ENCODE peak calls at places on chromosomes 4 and X, in ten cellular contexts. T, M, Q, L, H, A, S, J, F and C are unnamed samples.
A peak's percentile ranks its signal among the peaks of the same experiment; 100 is the strongest.

GRCh38 chr4:174775366-174775765 is 53.7 kb downstream of the GLRA3 start:
- DNase-seq in T (no peak), F (no peak), H (no peak), S (no peak), L (no peak), A (no peak), J (no peak), Q (no peak), M (no peak), C (no peak)

GRCh38 chrX:139360356-139360755 is 170.2 kb upstream of the F9 start:
- DNase-seq in A (no peak), F (no peak), T (no peak), H (no peak), J (no peak), M (no peak), L (no peak), Q (no peak), S (no peak), C (no peak)

GRCh38 chrX:20204354-20204753 is 62.4 kb downstream of the RPS6KA3 start:
- DNase-seq in J (no peak), Q (no peak), H (no peak), M (no peak), T (no peak), A (no peak), L (no peak), S (no peak), F (no peak), C (no peak)

GRCh38 chr4:74638001-74638400 is 156.3 kb downstream of the BTC start:
- DNase-seq in H (no peak), T (no peak), M (no peak), L (no peak), Q (no peak), J (no peak), S (no peak), A (no peak), F (no peak), C (no peak)

GRCh38 chrX:69163936-69164741 is 1.1 kb downstream of the PJA1 start:
- DNase-seq in M (peak; percentile 47), A (no peak), F (no peak), L (no peak), T (peak; percentile 13), S (no peak), Q (no peak), J (peak; percentile 53), H (no peak), C (no peak)

GRCh38 chr4:160375746-160376452 is 1273.0 kb downstream of the RAPGEF2 start:
- DNase-seq in T (no peak), Q (no peak), J (no peak), F (no peak), L (no peak), S (no peak), M (no peak), A (no peak), H (no peak), C (no peak)

GRCh38 chr4:2168469-2169319 is 73.2 kb downstream of the HAUS3 start:
- DNase-seq in H (no peak), A (no peak), L (no peak), J (no peak), M (no peak), F (no peak), S (no peak), T (no peak), Q (no peak), C (no peak)

GRCh38 chr4:140659935-140660710 is 91.4 kb upstream of the UCP1 start:
- DNase-seq in J (no peak), M (no peak), T (no peak), S (no peak), Q (no peak), A (no peak), F (no peak), H (no peak), L (no peak), C (no peak)

GRCh38 chr4:1194028-1194900 is 21.9 kb upstream of the SPON2 start:
- DNase-seq in F (no peak), M (peak; percentile 89), S (no peak), J (peak; percentile 35), L (peak; percentile 88), A (peak; percentile 25), H (peak; percentile 52), T (no peak), Q (peak; percentile 54), C (no peak)

GRCh38 chr4:102625232-102625930 is 124.2 kb downstream of the NFKB1 start:
- DNase-seq in Q (peak; percentile 57), J (peak; percentile 65), L (peak; percentile 41), A (no peak), T (peak; percentile 43), F (peak; percentile 62), S (peak; percentile 77), H (peak; percentile 33), M (peak; percentile 44), C (no peak)

GRCh38 chr4:170281027-170281426 is 191.3 kb upstream of the AADAT start:
- DNase-seq in A (no peak), H (no peak), S (no peak), F (no peak), M (no peak), L (no peak), T (no peak), Q (no peak), J (no peak), C (no peak)

GRCh38 chrX:49176421-49177326 is 5.0 kb downstream of the PLP2 start:
- DNase-seq in J (no peak), A (no peak), M (no peak), T (no peak), S (peak; percentile 82), H (no peak), L (no peak), F (no peak), Q (no peak), C (peak; percentile 51)

GRCh38 chr4:38060829-38061431 is 100.7 kb downstream of the PTTG2 start:
- DNase-seq in H (no peak), T (no peak), J (no peak), M (no peak), Q (no peak), S (no peak), F (no peak), A (no peak), L (no peak), C (no peak)

GRCh38 chrX:134513091-134513490 is 53.1 kb downstream of the HPRT1 start:
- DNase-seq in Q (no peak), F (no peak), T (no peak), H (no peak), L (no peak), J (no peak), A (no peak), S (no peak), M (no peak), C (no peak)

GRCh38 chr4:98801259-98801725 is 127.6 kb downstream of the EIF4E start:
- DNase-seq in T (no peak), J (no peak), Q (no peak), F (no peak), S (no peak), L (no peak), H (no peak), M (no peak), A (no peak), C (no peak)

GRCh38 chrX:19303216-19303880 is 40.4 kb upstream of the PDHA1 start:
- DNase-seq in H (peak; percentile 79), J (no peak), S (no peak), L (peak; percentile 61), Q (no peak), T (no peak), F (peak; percentile 3), A (peak; percentile 61), M (peak; percentile 21), C (no peak)

GRCh38 chr4:60934896-60935295 is 265.2 kb upstream of the ADGRL3 start:
- DNase-seq in M (no peak), L (no peak), S (no peak), Q (no peak), H (no peak), J (no peak), F (no peak), T (no peak), A (no peak), C (no peak)

GRCh38 chr4:25421819-25422511 is 44.9 kb downstream of the ANAPC4 start:
- DNase-seq in M (no peak), A (no peak), F (peak; percentile 25), L (no peak), T (no peak), J (no peak), S (no peak), H (no peak), Q (no peak), C (no peak)

GRCh38 chr4:84032372-84032771 is 466.7 kb downstream of the NKX6-1 start:
- DNase-seq in M (no peak), F (peak; percentile 75), L (no peak), J (no peak), Q (no peak), A (no peak), S (no peak), T (no peak), H (no peak), C (no peak)

GRCh38 chrX:66489339-66489738 is 149.5 kb downstream of the EDA2R start:
- DNase-seq in J (no peak), L (no peak), S (no peak), A (no peak), Q (no peak), M (no peak), H (no peak), F (no peak), T (no peak), C (no peak)

GRCh38 chrX:20269848-20270556 is 3.3 kb upstream of the RPS6KA3 start:
- DNase-seq in M (no peak), F (no peak), J (no peak), Q (no peak), L (no peak), S (no peak), H (no peak), A (no peak), T (no peak), C (no peak)

GRCh38 chrX:33923262-33923661 is 208.9 kb downstream of the FAM47A start:
- DNase-seq in A (no peak), Q (no peak), S (no peak), J (no peak), F (no peak), T (no peak), M (no peak), H (no peak), L (no peak), C (no peak)

GRCh38 chr4:107997001-107997788 is 7.5 kb downstream of the HADH start:
- DNase-seq in Q (no peak), A (no peak), L (no peak), J (no peak), H (peak; percentile 52), M (no peak), F (peak; percentile 87), T (no peak), S (no peak), C (no peak)